ENCODE peak calls at places on chromosome X, in four cellular contexts. Y is heart left ventricle, T is tibial artery, W is psoas muscle. B is an unnamed sample.

GRCh38 chrX:8731579-8732395 is at the start of gene ANOS1:
- DNase-seq in W (peak; percentile 86), T (peak; percentile 71), Y (peak; percentile 79), B (peak; percentile 80)

GRCh38 chrX:11949291-11949690 is 189.0 kb upstream of the FRMPD4 start:
- DNase-seq in Y (no peak), T (no peak), W (no peak), B (no peak)

GRCh38 chrX:70398899-70399298 is 24.2 kb upstream of the GDPD2 start:
- DNase-seq in Y (no peak), T (no peak), W (no peak), B (no peak)

GRCh38 chrX:1576201-1577101 is 15.0 kb upstream of the AKAP17A start:
- DNase-seq in T (no peak), W (no peak), Y (no peak), B (no peak)

GRCh38 chrX:64894454-64895038 is 81.7 kb downstream of the ZC4H2 start:
- DNase-seq in T (no peak), Y (no peak), W (no peak), B (no peak)

GRCh38 chrX:134717698-134718328 is 59.5 kb upstream of the PLAC1 start:
- DNase-seq in Y (no peak), T (no peak), W (no peak), B (no peak)

GRCh38 chrX:117839544-117839943 is 277.1 kb downstream of the KLHL13 start:
- DNase-seq in W (no peak), T (no peak), Y (no peak), B (no peak)

GRCh38 chrX:42988700-42989099 is 210.7 kb upstream of the PPP1R2C start:
- DNase-seq in Y (no peak), T (no peak), W (no peak), B (no peak)

GRCh38 chrX:65745992-65746391 is 78.5 kb downstream of the MSN start:
- DNase-seq in W (no peak), Y (no peak), T (no peak), B (no peak)

GRCh38 chrX:3384330-3384729 is 37.9 kb upstream of the MXRA5 start:
- DNase-seq in W (no peak), T (no peak), Y (no peak), B (no peak)

GRCh38 chrX:51798701-51799100 is 55.5 kb downstream of the GSPT2 start:
- DNase-seq in W (no peak), Y (no peak), T (no peak), B (no peak)

GRCh38 chrX:20965270-20966044 is 408.8 kb upstream of the CNKSR2 start:
- DNase-seq in W (no peak), T (no peak), Y (no peak), B (no peak)

GRCh38 chrX:43676960-43677582 is 21.0 kb downstream of the MAOA start:
- DNase-seq in W (no peak), Y (no peak), T (no peak), B (no peak)

GRCh38 chrX:118355225-118355920 is 9.5 kb downstream of the WDR44 start:
- DNase-seq in T (no peak), W (no peak), Y (no peak), B (no peak)

GRCh38 chrX:50988649-50989048 is 78.1 kb downstream of the BMP15 start:
- DNase-seq in T (no peak), Y (no peak), W (no peak), B (no peak)

GRCh38 chrX:107935200-107935599 is 47.0 kb downstream of the TEX13B start:
- DNase-seq in W (no peak), Y (no peak), T (no peak), B (no peak)

GRCh38 chrX:107940095-107940494 is 42.1 kb downstream of the TEX13B start:
- DNase-seq in T (no peak), W (no peak), Y (no peak), B (no peak)

GRCh38 chrX:107936434-107936730 is 45.8 kb downstream of the TEX13B start:
- DNase-seq in Y (no peak), T (no peak), W (no peak), B (no peak)

GRCh38 chrX:107934262-107934661 is 47.9 kb downstream of the TEX13B start:
- DNase-seq in T (no peak), W (no peak), Y (no peak), B (no peak)

GRCh38 chrX:107935664-107936433 is 46.3 kb downstream of the TEX13B start:
- DNase-seq in Y (no peak), T (no peak), W (no peak), B (no peak)
- H3K4me3 ChIP-seq in Y (peak overlapping the region; percentile 7), T (peak overlapping the region; percentile 31), W (no peak overlapping the region), B (no peak overlapping the region)

GRCh38 chrX:57451426-57452020 is 140.3 kb upstream of the ZXDB start:
- DNase-seq in T (no peak), W (no peak), Y (no peak), B (no peak)
- H3K4me3 ChIP-seq in T (no peak overlapping the region), W (no peak overlapping the region), Y (no peak overlapping the region), B (no peak overlapping the region)

GRCh38 chrX:41543022-41543421 is 95.9 kb downstream of the NYX start:
- DNase-seq in W (no peak), Y (no peak), T (no peak), B (no peak)
- H3K4me3 ChIP-seq in W (no peak overlapping the region), Y (no peak overlapping the region), T (no peak overlapping the region), B (no peak overlapping the region)

GRCh38 chrX:53321216-53321942 is 40.0 kb upstream of the IQSEC2 start:
- DNase-seq in W (no peak), Y (no peak), T (no peak), B (no peak)
- H3K4me3 ChIP-seq in W (peak overlapping the region; percentile 68), Y (peak overlapping the region; percentile 57), T (peak overlapping the region; percentile 71), B (peak overlapping the region; percentile 37)

DNA sequence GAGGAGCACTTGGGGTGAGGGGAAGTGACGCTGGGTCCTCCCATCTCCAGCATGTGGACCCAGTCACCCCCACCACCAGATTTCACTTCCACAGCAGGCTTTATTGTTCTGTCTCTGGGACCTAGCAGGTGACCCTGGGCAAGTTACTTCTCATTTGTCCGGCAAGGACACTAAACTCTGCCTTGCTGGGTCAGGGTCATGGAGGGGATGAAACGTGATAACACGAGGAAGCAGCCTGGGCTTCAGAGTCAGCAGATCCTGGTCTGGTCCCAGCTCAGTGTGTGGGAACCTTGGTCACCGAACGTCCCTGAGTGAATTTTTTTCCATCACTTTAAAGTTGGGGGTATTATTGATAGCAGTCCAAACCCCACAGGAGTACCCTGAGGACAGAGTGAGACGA is 3.9 kb downstream of the UBA1 start:
- DNase-seq in T (no peak), Y (no peak), W (peak; percentile 31), B (no peak)
- H3K4me3 ChIP-seq in T (peak overlapping the region; percentile 7), Y (no peak overlapping the region), W (peak overlapping the region; percentile 83), B (no peak overlapping the region)

GRCh38 chrX:18872621-18873020 is 111.3 kb downstream of the PHKA2 start:
- DNase-seq in Y (no peak), W (no peak), T (no peak), B (no peak)
- H3K4me3 ChIP-seq in Y (no peak overlapping the region), W (no peak overlapping the region), T (no peak overlapping the region), B (no peak overlapping the region)

DNA sequence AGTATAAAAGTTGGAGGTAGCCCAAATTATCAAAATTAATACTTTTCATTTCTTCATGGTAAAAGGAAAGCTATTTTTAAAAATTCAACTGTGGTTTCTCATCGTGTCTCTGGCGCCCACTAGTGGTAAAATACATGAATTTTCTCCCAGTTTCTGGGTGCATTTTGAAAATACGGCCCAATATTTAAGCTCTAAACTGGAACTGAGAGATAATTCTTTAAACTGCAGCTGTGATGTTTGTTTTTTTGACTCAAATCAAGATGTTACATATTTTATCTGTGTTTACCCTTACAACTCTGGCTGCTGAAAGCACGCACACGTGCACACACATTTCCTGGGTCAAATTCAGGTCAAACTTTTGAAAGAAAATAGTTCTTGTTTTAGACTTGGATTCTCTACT is 123.9 kb upstream of the ACSL4 start:
- DNase-seq in Y (no peak), T (no peak), W (no peak), B (no peak)
- H3K4me3 ChIP-seq in Y (no peak overlapping the region), T (no peak overlapping the region), W (no peak overlapping the region), B (no peak overlapping the region)

B was measured in left lung.